ENCODE peak calls at places on chromosomes 2 and 18, in four cellular contexts. N is GM12892; V is activated naive CD4-positive, alpha-beta T cell; L is NCI-H524. J is an unnamed sample.
A peak's percentile ranks its signal among the peaks of the same experiment; 100 is the strongest.

GRCh38 chr2:224520064-224520463 is 65.1 kb downstream of the CUL3 start:
- DNase-seq in N (no peak), V (no peak), L (no peak), J (no peak)

GRCh38 chr18:57813245-57813644 is 10.1 kb upstream of the ATP8B1 start:
- DNase-seq in N (no peak), V (no peak), L (no peak), J (no peak)

GRCh38 chr2:233114421-233114861 is 54.3 kb downstream of the INPP5D start:
- DNase-seq in N (no peak), V (no peak), L (no peak), J (no peak)

GRCh38 chr2:238290079-238290478 is 1.7 kb upstream of the PER2 start:
- DNase-seq in N (no peak), V (no peak), L (no peak), J (peak; percentile 64)

GRCh38 chr2:172639823-172640222 is 83.9 kb downstream of the PDK1 start:
- DNase-seq in N (no peak), V (no peak), L (no peak), J (no peak)

GRCh38 chr2:60140180-60140579 is 413.3 kb downstream of the BCL11A start:
- DNase-seq in N (no peak), V (no peak), L (no peak), J (no peak)

GRCh38 chr2:168166902-168167510 is 80.4 kb downstream of the STK39 start:
- DNase-seq in N (no peak), V (no peak), L (no peak), J (no peak)

GRCh38 chr2:142965464-142965863 is 88.0 kb downstream of the KYNU start:
- DNase-seq in N (no peak), V (no peak), L (no peak), J (no peak)

GRCh38 chr2:22329097-22329716 is 1055.8 kb upstream of the KLHL29 start:
- DNase-seq in N (no peak), V (no peak), L (peak; percentile 83), J (no peak)

GRCh38 chr2:107334311-107334710 is 448.3 kb upstream of the ST6GAL2 start:
- DNase-seq in N (no peak), V (no peak), L (no peak), J (no peak)

GRCh38 chr2:187853413-187853812 is 299.2 kb upstream of the TFPI start:
- DNase-seq in N (no peak), V (no peak), L (no peak), J (no peak)

GRCh38 chr18:62069556-62069955 is 117.3 kb downstream of the PIGN start:
- DNase-seq in N (no peak), V (no peak), L (no peak), J (no peak)

GRCh38 chr18:36650906-36651305 is 177.9 kb downstream of the TPGS2 start:
- DNase-seq in N (no peak), V (no peak), L (no peak), J (no peak)

GRCh38 chr2:190835303-190835930 is 45.2 kb upstream of the GLS start:
- DNase-seq in N (no peak), V (no peak), L (no peak), J (no peak)

GRCh38 chr2:77862120-77862519 is 339.9 kb upstream of the LRRTM4 start:
- DNase-seq in N (no peak), V (no peak), L (no peak), J (no peak)

GRCh38 chr18:63869374-63869773 is 18.1 kb upstream of the SERPINB2 start:
- DNase-seq in N (no peak), V (no peak), L (no peak), J (no peak)

GRCh38 chr18:11981633-11982366 is 493 bp downstream of the IMPA2 start:
- DNase-seq in N (no peak), V (no peak), L (no peak), J (no peak)

GRCh38 chr2:201781583-201782051 is 884 bp upstream of the ALS2 start:
- DNase-seq in N (no peak), V (no peak), L (no peak), J (no peak)

GRCh38 chr2:3712841-3713503 is 9.6 kb downstream of the DCDC2C start:
- DNase-seq in N (no peak), V (no peak), L (no peak), J (no peak)

GRCh38 chr2:30666307-30666874 is 140.9 kb downstream of the CAPN13 start:
- DNase-seq in N (no peak), V (no peak), L (no peak), J (no peak)

GRCh38 chr18:9108911-9109310 is 6.4 kb downstream of the NDUFV2 start:
- DNase-seq in N (no peak), V (no peak), L (no peak), J (no peak)

GRCh38 chr18:50097702-50098101 is 97.2 kb downstream of the MYO5B start:
- DNase-seq in N (no peak), V (no peak), L (no peak), J (no peak)

GRCh38 chr2:241273552-241273988 is 41.9 kb downstream of the HDLBP start:
- DNase-seq in N (no peak), V (no peak), L (no peak), J (no peak)

GRCh38 chr18:25896178-25896780 is 194.1 kb downstream of the SS18 start:
- DNase-seq in N (peak; percentile 8), V (no peak), L (peak; percentile 28), J (no peak)

GRCh38 chr18:11761553-11761952 is 72.5 kb downstream of the GNAL start:
- DNase-seq in N (no peak), V (no peak), L (no peak), J (no peak)

GRCh38 chr18:11909597-11910026 is 1.5 kb upstream of the MPPE1 start:
- DNase-seq in N (no peak), V (no peak), L (no peak), J (no peak)

GRCh38 chr2:25664531-25665307 is 8.7 kb downstream of the DTNB start:
- DNase-seq in N (peak; percentile 19), V (no peak), L (peak; percentile 75), J (no peak)

GRCh38 chr2:3222636-3223035 is 155.0 kb downstream of the EIPR1 start:
- DNase-seq in N (no peak), V (no peak), L (no peak), J (no peak)

GRCh38 chr2:28437142-28437835 is 44.6 kb downstream of the FOSL2 start:
- DNase-seq in N (no peak), V (no peak), L (no peak), J (no peak)

GRCh38 chr2:226077031-226077430 is 677.5 kb downstream of the NYAP2 start:
- DNase-seq in N (no peak), V (no peak), L (no peak), J (no peak)

GRCh38 chr2:225725726-225726125 is 326.2 kb downstream of the NYAP2 start:
- DNase-seq in N (no peak), V (no peak), L (no peak), J (no peak)

GRCh38 chr2:38505779-38506178 is 96.9 kb downstream of the HNRNPLL start:
- DNase-seq in N (no peak), V (no peak), L (no peak), J (no peak)

GRCh38 chr18:59377938-59378337 is 18.9 kb upstream of the LMAN1 start:
- DNase-seq in N (no peak), V (no peak), L (no peak), J (no peak)

GRCh38 chr18:44895176-44895798 is 214.6 kb downstream of the SETBP1 start:
- DNase-seq in N (no peak), V (no peak), L (peak; percentile 65), J (no peak)

GRCh38 chr2:197152451-197153228 is 157.9 kb downstream of the ANKRD44 start:
- DNase-seq in N (no peak), V (no peak), L (no peak), J (no peak)

GRCh38 chr2:19140463-19141208 is 217.8 kb downstream of the OSR1 start:
- DNase-seq in N (no peak), V (no peak), L (no peak), J (no peak)

GRCh38 chr18:78922856-78923255 is 56.8 kb upstream of the SALL3 start:
- DNase-seq in N (no peak), V (no peak), L (no peak), J (no peak)

GRCh38 chr18:26089247-26090129 is 925 bp downstream of the SS18 start:
- DNase-seq in N (no peak), V (no peak), L (peak; percentile 7), J (no peak)

GRCh38 chr2:234335676-234336228 is 161.1 kb downstream of the ARL4C start:
- DNase-seq in N (no peak), V (peak; percentile 7), L (peak; percentile 55), J (no peak)

GRCh38 chr2:224121406-224122067 is 82.5 kb upstream of the SERPINE2 start:
- DNase-seq in N (no peak), V (no peak), L (no peak), J (no peak)